ENCODE peak calls at places on chromosomes 7 and 10, in seven cellular contexts. Y, A, U, N, Q, G and O are unnamed samples.

GRCh38 chr10:111077715-111078504 is 1.1 kb downstream of the ADRA2A start:
- DNase-seq in Y (peak), A (peak), U (no peak), N (no peak), Q (no peak), G (no peak), O (peak)

GRCh38 chr7:127534636-127535035 is 50.8 kb downstream of the GCC1 start:
- DNase-seq in Y (no peak), A (no peak), U (no peak), N (no peak), Q (no peak), G (no peak), O (no peak)

GRCh38 chr7:98133621-98134266 is 27.1 kb downstream of the LMTK2 start:
- DNase-seq in Y (no peak), A (peak), U (no peak), N (no peak), Q (no peak), G (no peak), O (no peak)

GRCh38 chr10:51272580-51272979 is 198.3 kb downstream of the PRKG1 start:
- DNase-seq in Y (no peak), A (no peak), U (no peak), N (no peak), Q (no peak), G (no peak), O (no peak)

GRCh38 chr10:79502561-79503309 is 9.6 kb upstream of the EIF5AL1 start:
- DNase-seq in Y (peak), A (no peak), U (no peak), N (no peak), Q (no peak), G (no peak), O (no peak)

GRCh38 chr7:102991540-102992214 is 78.9 kb downstream of the LRRC17 start:
- DNase-seq in Y (no peak), A (peak), U (no peak), N (no peak), Q (peak), G (no peak), O (peak)

GRCh38 chr7:37987732-37988131 is 67.3 kb downstream of the EPDR1 start:
- DNase-seq in Y (no peak), A (no peak), U (no peak), N (no peak), Q (no peak), G (no peak), O (no peak)

GRCh38 chr10:24716295-24716694 is 7.4 kb downstream of the ARHGAP21 start:
- DNase-seq in Y (no peak), A (no peak), U (no peak), N (no peak), Q (no peak), G (no peak), O (peak)

GRCh38 chr10:17673517-17674051 is 29.6 kb downstream of the STAM start:
- DNase-seq in Y (peak), A (peak), U (no peak), N (no peak), Q (no peak), G (no peak), O (no peak)

GRCh38 chr7:2517004-2517403 is 2.6 kb upstream of the LFNG start:
- DNase-seq in Y (no peak), A (peak), U (no peak), N (no peak), Q (no peak), G (no peak), O (no peak)

GRCh38 chr7:79290841-79291497 is 162.5 kb downstream of the MAGI2 start:
- DNase-seq in Y (no peak), A (peak), U (no peak), N (no peak), Q (no peak), G (no peak), O (no peak)